ENCODE peak calls at places on chromosomes 5 and 9, in six cellular contexts. J is NCI-H1092, O is HT1080, R is HCT116, X is LoVo, T is left lobe of liver. P is an unnamed sample.

GRCh38 chr5:59393585-59394289 is 499.8 kb downstream of the PDE4D start:
- DNase-seq in O (no peak), R (no peak), X (no peak), T (no peak), J (no peak), P (no peak)

GRCh38 chr5:180097163-180097894 is 25.8 kb upstream of the RNF130 start:
- DNase-seq in J (no peak), O (no peak), T (no peak), R (no peak), X (no peak), P (no peak)

GRCh38 chr9:117414906-117415583 is at the start of gene ASTN2:
- DNase-seq in R (no peak), X (no peak), O (no peak), J (no peak), T (no peak), P (no peak)

GRCh38 chr5:16350816-16351215 is 114.8 kb downstream of the ZNF622 start:
- DNase-seq in J (no peak), O (no peak), R (no peak), T (no peak), X (peak), P (no peak)

GRCh38 chr5:179118338-179118737 is 58.2 kb downstream of the ZNF354C start:
- DNase-seq in T (no peak), X (no peak), J (no peak), R (no peak), O (no peak), P (no peak)

GRCh38 chr5:170265527-170265926 is 32.0 kb downstream of the LCP2 start:
- DNase-seq in O (no peak), T (no peak), R (no peak), J (no peak), X (no peak), P (no peak)

GRCh38 chr5:180860273-180860886 is 696 bp downstream of the ZFP62 start:
- DNase-seq in T (no peak), O (peak), X (peak), J (no peak), R (peak), P (no peak)

GRCh38 chr9:14993061-14993800 is 83.0 kb upstream of the FREM1 start:
- DNase-seq in X (no peak), O (peak), R (no peak), J (peak), T (peak), P (peak)

GRCh38 chr9:101737705-101738565 is 512 bp downstream of the GRIN3A start:
- DNase-seq in T (peak), X (no peak), R (no peak), J (peak), O (no peak), P (no peak)

GRCh38 chr5:56323505-56323904 is 90.4 kb upstream of the ANKRD55 start:
- DNase-seq in X (no peak), R (no peak), J (no peak), O (peak), T (no peak), P (no peak)

GRCh38 chr5:120405291-120405864 is 58.7 kb upstream of the PRR16 start:
- DNase-seq in J (no peak), T (no peak), R (no peak), O (peak), X (no peak), P (no peak)

GRCh38 chr5:6900828-6901227 is 187.6 kb downstream of the TENT4A start:
- DNase-seq in T (no peak), O (no peak), J (peak), X (peak), R (no peak), P (no peak)

GRCh38 chr9:37994639-37995347 is 74.2 kb downstream of the SHB start:
- DNase-seq in T (no peak), J (peak), O (peak), X (no peak), R (no peak), P (no peak)

GRCh38 chr5:133992429-133993151 is 12.2 kb downstream of the VDAC1 start:
- DNase-seq in O (no peak), T (no peak), R (no peak), J (no peak), X (no peak), P (no peak)

GRCh38 chr9:88682431-88682831 is 147.5 kb downstream of the NXNL2 start:
- DNase-seq in R (no peak), X (no peak), J (no peak), O (no peak), T (no peak), P (no peak)

GRCh38 chr5:132458651-132459030 is 31.9 kb downstream of the IRF1 start:
- DNase-seq in X (peak), R (no peak), T (no peak), O (peak), J (no peak), P (no peak)

GRCh38 chr9:111992523-111992922 is 95.9 kb downstream of the UGCG start:
- DNase-seq in R (peak), T (no peak), X (no peak), J (no peak), O (peak), P (no peak)

GRCh38 chr5:66848749-66849641 is 252.8 kb downstream of the MAST4 start:
- DNase-seq in R (no peak), T (no peak), O (no peak), X (no peak), J (no peak), P (no peak)

GRCh38 chr5:179874536-179875292 is 16.1 kb upstream of the MRNIP start:
- DNase-seq in J (no peak), O (no peak), X (no peak), R (no peak), T (no peak), P (no peak)

GRCh38 chr5:140925806-140926205 is 293 bp upstream of the PCDHAC1 start:
- DNase-seq in J (no peak), X (no peak), R (no peak), T (no peak), O (no peak), P (no peak)

GRCh38 chr9:69696802-69697201 is 24.6 kb upstream of the APBA1 start:
- DNase-seq in X (no peak), R (no peak), J (no peak), O (no peak), T (no peak), P (no peak)

GRCh38 chr5:8034852-8035251 is 165.9 kb downstream of the MTRR start:
- DNase-seq in X (no peak), T (no peak), O (no peak), R (no peak), J (no peak), P (no peak)

GRCh38 chr5:10567781-10568321 is 4.0 kb downstream of the ANKRD33B start:
- DNase-seq in T (no peak), R (no peak), O (no peak), J (no peak), X (no peak), P (no peak)

GRCh38 chr9:123011878-123012528 is 21.5 kb upstream of the GPR21 start:
- DNase-seq in J (no peak), T (no peak), O (no peak), R (no peak), X (no peak), P (no peak)

GRCh38 chr5:113574417-113574816 is 60.9 kb downstream of the YTHDC2 start:
- DNase-seq in J (no peak), O (peak), X (no peak), T (no peak), R (no peak), P (no peak)

P was measured in thoracic aorta.